ENCODE peak calls at places on chromosomes 5 and 9, in six cellular contexts. F is GM23338, K is WTC11, J is H1, L is GM12878, W is K562. C is an unnamed sample.

GRCh38 chr5:36696059-36696673 is 89.8 kb downstream of the SLC1A3 start:
- DNase-seq in L (no peak), J (no peak), F (peak), K (peak), W (peak), C (peak)

GRCh38 chr9:132651259-132651658 is 18.5 kb downstream of the DDX31 start:
- DNase-seq in K (no peak), W (no peak), J (no peak), L (no peak), F (no peak), C (no peak)

GRCh38 chr5:36703245-36703860 is 96.9 kb downstream of the SLC1A3 start:
- DNase-seq in K (no peak), L (no peak), F (no peak), W (no peak), J (no peak), C (no peak)

GRCh38 chr9:112863781-112864180 is 26.9 kb downstream of the SLC46A2 start:
- DNase-seq in L (no peak), W (no peak), K (no peak), F (no peak), J (no peak), C (no peak)

GRCh38 chr5:140083120-140083519 is 30.8 kb upstream of the PURA start:
- DNase-seq in J (no peak), K (no peak), F (no peak), W (no peak), L (no peak), C (no peak)

GRCh38 chr5:1103505-1104326 is 8.1 kb downstream of the SLC12A7 start:
- DNase-seq in L (no peak), J (no peak), F (no peak), W (peak), K (no peak), C (peak)

GRCh38 chr5:1834022-1834551 is 32.9 kb downstream of the NDUFS6 start:
- DNase-seq in F (no peak), W (no peak), K (no peak), J (no peak), L (no peak), C (no peak)

GRCh38 chr5:6606884-6607558 is 25.8 kb downstream of the NSUN2 start:
- DNase-seq in F (no peak), W (no peak), K (no peak), L (no peak), J (no peak), C (no peak)

GRCh38 chr5:139908749-139909148 is 113.1 kb downstream of the PSD2 start:
- DNase-seq in J (no peak), W (no peak), F (no peak), K (no peak), L (no peak), C (no peak)

GRCh38 chr5:169828385-169828784 is 151.9 kb downstream of the INSYN2B start:
- DNase-seq in K (no peak), F (no peak), L (no peak), J (no peak), W (no peak), C (no peak)

GRCh38 chr9:20981486-20981885 is 50.0 kb downstream of the HACD4 start:
- DNase-seq in L (no peak), W (no peak), F (no peak), K (no peak), J (no peak), C (no peak)

GRCh38 chr9:116202219-116202912 is 48.8 kb downstream of the PAPPA start:
- DNase-seq in L (no peak), K (no peak), F (no peak), J (no peak), W (no peak), C (no peak)

GRCh38 chr5:40260351-40260750 is 419.4 kb upstream of the PTGER4 start:
- DNase-seq in J (no peak), K (no peak), L (no peak), W (no peak), F (no peak), C (no peak)

GRCh38 chr9:95605826-95606555 is 89.2 kb upstream of the PTCH1 start:
- DNase-seq in K (no peak), J (no peak), W (no peak), F (peak), L (no peak), C (no peak)

GRCh38 chr9:87854563-87854962 is 28.1 kb upstream of the SPATA31E1 start:
- DNase-seq in L (no peak), J (no peak), W (no peak), F (no peak), K (no peak), C (no peak)

GRCh38 chr5:124021066-124021641 is 509.2 kb downstream of the CSNK1G3 start:
- DNase-seq in K (no peak), L (no peak), W (no peak), F (peak), J (no peak), C (no peak)

GRCh38 chr5:95440825-95441224 is 49.7 kb downstream of the FAM81B start:
- DNase-seq in F (peak), J (no peak), K (no peak), W (no peak), L (no peak), C (no peak)

DNA sequence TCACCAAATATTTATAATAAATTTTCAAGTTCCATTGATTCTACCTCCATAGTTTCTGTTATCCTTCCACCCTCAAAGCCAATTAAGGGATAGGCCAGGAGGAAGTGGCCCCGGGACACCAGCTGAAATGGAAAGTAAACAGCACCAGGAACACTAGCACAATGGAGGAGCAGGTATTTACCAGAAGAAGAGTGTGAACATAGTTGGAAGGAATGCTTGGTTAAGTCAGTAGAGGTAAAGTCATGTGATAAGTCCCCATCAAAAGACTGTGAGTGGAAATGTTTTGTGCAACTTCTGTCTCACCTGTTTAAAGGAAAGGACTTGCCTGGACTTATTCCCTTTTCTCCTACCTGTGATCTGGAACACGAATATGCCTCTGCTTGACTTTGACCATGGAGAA is 146.7 kb upstream of the RAI14 start:
- DNase-seq in F (no peak), W (no peak), K (no peak), L (no peak), J (no peak), C (no peak)
- TF ChIP-seq CREB1 in F (no peak), W (no peak), K (no peak), L (no peak), J (no peak), C (no peak)

DNA sequence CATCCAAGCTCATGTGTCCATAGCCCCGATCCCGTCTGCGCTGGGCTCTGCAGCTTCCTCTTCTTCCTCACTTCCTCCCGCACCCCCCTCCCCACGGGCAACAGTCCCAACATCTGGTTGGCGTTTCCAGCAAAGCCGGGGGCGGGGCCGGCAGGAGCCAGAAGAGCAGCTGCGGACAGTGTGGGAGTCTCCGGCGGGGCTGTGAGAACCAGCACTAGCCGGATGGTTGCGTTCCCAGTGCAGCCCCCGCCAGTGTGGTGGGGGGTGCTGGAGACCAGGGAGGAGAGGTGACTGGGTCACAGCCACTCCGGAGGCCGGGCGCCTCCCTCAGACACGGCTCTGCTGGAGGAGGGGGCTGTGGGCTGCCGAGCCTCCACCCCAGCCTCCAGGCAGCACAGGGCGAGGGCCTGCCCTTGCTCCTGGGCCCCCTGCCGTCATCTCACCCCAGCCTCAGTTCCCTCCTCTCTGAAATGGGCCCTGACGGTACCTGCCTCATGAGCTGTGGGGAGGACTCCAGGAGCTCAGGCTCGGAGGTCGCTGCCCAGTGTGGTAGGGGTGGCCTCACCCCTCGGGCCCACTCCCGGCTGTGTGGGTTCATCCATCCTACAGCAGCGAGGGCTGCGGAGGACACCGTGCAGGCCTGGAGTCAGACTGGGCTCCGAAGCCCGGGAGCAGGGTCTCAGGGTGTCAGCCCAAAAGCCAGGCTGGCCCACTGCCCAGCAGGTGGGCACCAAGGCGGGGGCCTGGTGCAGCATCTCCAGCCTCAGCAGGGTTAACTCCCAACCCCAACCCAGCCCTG is 41.5 kb upstream of the NOTCH1 start:
- DNase-seq in L (no peak), F (peak), W (peak), J (no peak), K (peak), C (no peak)
- TF ChIP-seq CREB1 in L (no peak), F (no peak), W (no peak), J (no peak), K (no peak), C (no peak)

GRCh38 chr9:98942906-98943681 is 613 bp upstream of the COL15A1 start:
- DNase-seq in J (no peak), F (no peak), K (no peak), W (no peak), L (no peak), C (no peak)
- TF ChIP-seq CREB1 in J (no peak), F (no peak), K (no peak), W (no peak), L (no peak), C (no peak)

GRCh38 chr9:97984188-97985057 is 1.3 kb downstream of the ANP32B start:
- DNase-seq in W (peak), K (peak), L (peak), F (peak), J (no peak), C (peak)

GRCh38 chr9:97986466-97986865 is 3.3 kb downstream of the ANP32B start:
- DNase-seq in F (no peak), K (no peak), L (peak), W (no peak), J (no peak), C (no peak)

GRCh38 chr9:97983524-97984187 is 515 bp downstream of the ANP32B start:
- DNase-seq in K (peak), F (peak), W (peak), L (no peak), J (no peak), C (no peak)

GRCh38 chr9:97987490-97987889 is 4.3 kb downstream of the ANP32B start:
- DNase-seq in L (no peak), F (no peak), J (no peak), K (no peak), W (no peak), C (no peak)

DNA sequence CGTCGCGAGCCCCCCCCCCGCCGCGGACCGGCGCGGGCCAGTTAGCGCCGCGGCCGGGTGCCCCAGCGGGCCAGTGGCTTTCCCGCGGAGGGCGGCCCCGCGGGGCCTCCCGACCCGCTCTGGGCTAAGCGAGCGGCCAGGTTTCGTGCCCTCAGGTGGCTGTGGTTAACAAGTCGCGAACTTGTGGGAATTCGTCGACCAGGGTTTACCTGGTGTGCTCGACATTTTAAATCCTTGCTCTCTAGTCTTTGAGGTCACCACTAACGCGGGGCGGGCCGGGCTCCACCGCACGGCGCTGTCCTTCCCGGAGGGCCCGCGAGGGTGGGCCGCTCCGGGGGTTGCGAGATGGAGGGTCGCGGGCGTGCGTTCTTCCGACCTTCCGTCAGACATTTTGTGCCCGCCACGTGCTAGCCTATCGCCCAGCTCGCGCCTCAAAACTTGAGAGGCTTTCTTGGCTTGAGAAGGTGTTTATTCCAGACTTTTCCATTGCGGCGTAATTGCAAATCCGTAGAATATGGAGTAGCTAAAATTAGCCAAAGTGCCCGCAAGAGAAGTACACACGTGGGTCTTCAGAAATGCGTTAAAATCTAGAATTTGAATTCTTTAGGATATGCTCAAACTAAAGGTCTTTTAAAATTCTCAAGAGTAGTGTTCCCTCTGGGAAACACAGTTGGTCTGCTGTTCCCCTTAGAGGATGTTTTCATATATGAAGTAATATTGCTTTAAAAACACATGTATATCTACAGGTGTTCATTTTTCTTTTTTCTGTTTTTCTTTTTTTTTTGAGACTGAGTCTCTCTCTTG is 2.1 kb downstream of the ANP32B start:
- DNase-seq in L (peak), F (peak), J (no peak), W (no peak), K (peak), C (no peak)
- TF ChIP-seq CREB1 in L (no peak), F (no peak), J (no peak), W (peak), K (no peak), C (no peak)

C was measured in HepG2.